ENCODE peak calls at places on chromosome 3, in five cellular contexts. One of them, this sample, is unnamed.

GRCh38 chr3:17717411-17717810 is 25.0 kb downstream of the TBC1D5 start:
- DNase-seq in mesothelial cell of epicardium: no peak
- DNase-seq in WTC11: no peak
- DNase-seq in AG09309: no peak
- DNase-seq in A549: no peak
- DNase-seq in this sample: no peak

GRCh38 chr3:171378586-171378985 is 81.6 kb downstream of the TNIK start:
- DNase-seq in mesothelial cell of epicardium: no peak
- DNase-seq in WTC11: no peak
- DNase-seq in AG09309: no peak
- DNase-seq in A549: no peak
- DNase-seq in this sample: no peak

GRCh38 chr3:187072582-187072981 is 66.7 kb downstream of the RPL39L start:
- DNase-seq in mesothelial cell of epicardium: no peak
- DNase-seq in WTC11: no peak
- DNase-seq in AG09309: no peak
- DNase-seq in A549: no peak
- DNase-seq in this sample: no peak

GRCh38 chr3:172181936-172182708 is 142.7 kb downstream of the FNDC3B start:
- DNase-seq in mesothelial cell of epicardium: no peak
- DNase-seq in WTC11: no peak
- DNase-seq in AG09309: no peak
- DNase-seq in A549: no peak
- DNase-seq in this sample: no peak

GRCh38 chr3:55461896-55462295 is 25.2 kb downstream of the WNT5A start:
- DNase-seq in mesothelial cell of epicardium: no peak
- DNase-seq in WTC11: no peak
- DNase-seq in AG09309: no peak
- DNase-seq in A549: no peak
- DNase-seq in this sample: no peak

GRCh38 chr3:23094890-23095462 is 108.2 kb upstream of the UBE2E2 start:
- DNase-seq in mesothelial cell of epicardium: no peak
- DNase-seq in WTC11: no peak
- DNase-seq in AG09309: no peak
- DNase-seq in A549: peak
- DNase-seq in this sample: no peak

GRCh38 chr3:16253601-16254000 is 11.1 kb downstream of the DPH3 start:
- DNase-seq in mesothelial cell of epicardium: no peak
- DNase-seq in WTC11: no peak
- DNase-seq in AG09309: no peak
- DNase-seq in A549: no peak
- DNase-seq in this sample: no peak

GRCh38 chr3:36212291-36212690 is 168.0 kb upstream of the STAC start:
- DNase-seq in mesothelial cell of epicardium: no peak
- DNase-seq in WTC11: no peak
- DNase-seq in AG09309: peak
- DNase-seq in A549: peak
- DNase-seq in this sample: no peak

GRCh38 chr3:140809326-140809725 is 131.5 kb downstream of the TRIM42 start:
- DNase-seq in mesothelial cell of epicardium: no peak
- DNase-seq in WTC11: no peak
- DNase-seq in AG09309: no peak
- DNase-seq in A549: no peak
- DNase-seq in this sample: no peak

GRCh38 chr3:11850003-11850402 is 3.3 kb upstream of the TAMM41 start:
- DNase-seq in mesothelial cell of epicardium: no peak
- DNase-seq in WTC11: no peak
- DNase-seq in AG09309: no peak
- DNase-seq in A549: no peak
- DNase-seq in this sample: no peak

GRCh38 chr3:11845661-11846060 is 1.0 kb downstream of the TAMM41 start:
- DNase-seq in mesothelial cell of epicardium: no peak
- DNase-seq in WTC11: no peak
- DNase-seq in AG09309: no peak
- DNase-seq in A549: no peak
- DNase-seq in this sample: no peak

GRCh38 chr3:11847035-11847394 is 330 bp upstream of the TAMM41 start:
- DNase-seq in mesothelial cell of epicardium: no peak
- DNase-seq in WTC11: no peak
- DNase-seq in AG09309: no peak
- DNase-seq in A549: no peak
- DNase-seq in this sample: no peak

GRCh38 chr3:11846281-11847034 is at the start of gene TAMM41:
- DNase-seq in mesothelial cell of epicardium: peak
- DNase-seq in WTC11: peak
- DNase-seq in AG09309: peak
- DNase-seq in A549: peak
- DNase-seq in this sample: peak

DNA sequence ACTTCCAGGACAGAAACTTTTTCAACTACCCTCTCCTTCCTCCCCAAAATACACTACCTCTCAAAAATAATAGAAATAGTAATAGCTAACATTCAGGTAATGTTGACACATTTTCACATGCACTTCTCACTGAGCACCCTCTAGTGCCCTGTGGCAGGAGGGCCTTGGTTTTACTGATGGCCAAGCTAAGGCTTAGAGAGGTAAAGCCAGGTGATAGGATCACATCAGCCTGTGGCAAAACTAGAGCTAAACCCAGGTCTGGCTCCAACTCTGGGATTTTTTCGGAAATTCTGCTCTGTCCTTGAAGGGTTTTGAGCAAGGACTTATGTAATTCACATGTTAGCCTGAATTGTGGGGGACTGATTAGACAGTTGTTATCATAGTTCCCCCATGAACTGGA is 922 bp upstream of the TAMM41 start:
- DNase-seq in mesothelial cell of epicardium: no peak
- DNase-seq in WTC11: no peak
- DNase-seq in AG09309: no peak
- DNase-seq in A549: no peak
- DNase-seq in this sample: no peak
- TF ChIP-seq CTCF in mesothelial cell of epicardium: no peak
- TF ChIP-seq CTCF in WTC11: no peak
- TF ChIP-seq CTCF in AG09309: no peak
- TF ChIP-seq CTCF in A549: no peak
- TF ChIP-seq CTCF in this sample: no peak

DNA sequence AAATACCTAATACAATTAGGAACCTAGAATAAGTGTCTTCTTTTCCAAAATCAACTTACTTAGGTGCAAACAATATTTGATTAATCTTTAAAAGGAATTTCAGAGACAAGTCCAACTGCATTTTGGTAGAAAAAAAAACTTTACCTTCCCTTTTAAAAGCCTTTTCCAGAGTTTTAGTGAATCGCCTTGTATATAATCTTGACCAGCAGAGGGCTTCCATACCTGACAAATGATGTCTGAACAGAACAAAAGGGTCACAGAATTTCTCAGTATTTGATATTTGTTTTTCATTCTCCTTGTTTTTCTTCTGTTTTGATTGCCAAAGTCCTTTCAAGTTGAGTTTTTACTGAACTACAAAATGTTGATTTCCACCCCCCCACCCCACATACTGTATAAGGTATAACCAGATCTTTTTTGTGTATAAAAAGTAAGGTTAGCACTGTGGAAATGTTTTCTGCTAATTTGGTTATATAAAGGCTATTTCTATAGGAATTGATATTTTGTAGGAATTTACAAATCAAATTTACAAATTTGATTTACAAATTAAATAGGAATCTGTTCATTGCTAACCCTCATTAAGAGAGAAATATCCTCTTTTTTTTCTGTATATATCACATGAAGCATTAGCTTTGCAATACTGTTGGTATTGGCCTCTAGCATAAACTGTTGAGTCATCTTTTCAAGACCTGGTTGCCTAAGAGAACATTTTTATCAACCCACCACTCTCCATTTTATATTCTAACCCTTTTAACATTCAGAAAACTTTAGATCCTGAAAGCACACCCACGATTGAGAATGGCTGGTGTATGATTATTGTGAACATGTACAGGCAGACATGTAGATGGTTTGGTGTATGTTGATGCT is 464.1 kb upstream of the RARB start:
- DNase-seq in mesothelial cell of epicardium: no peak
- DNase-seq in WTC11: no peak
- DNase-seq in AG09309: no peak
- DNase-seq in A549: peak
- DNase-seq in this sample: no peak
- TF ChIP-seq CTCF in mesothelial cell of epicardium: peak
- TF ChIP-seq CTCF in WTC11: peak
- TF ChIP-seq CTCF in AG09309: peak
- TF ChIP-seq CTCF in A549: peak
- TF ChIP-seq CTCF in this sample: peak

DNA sequence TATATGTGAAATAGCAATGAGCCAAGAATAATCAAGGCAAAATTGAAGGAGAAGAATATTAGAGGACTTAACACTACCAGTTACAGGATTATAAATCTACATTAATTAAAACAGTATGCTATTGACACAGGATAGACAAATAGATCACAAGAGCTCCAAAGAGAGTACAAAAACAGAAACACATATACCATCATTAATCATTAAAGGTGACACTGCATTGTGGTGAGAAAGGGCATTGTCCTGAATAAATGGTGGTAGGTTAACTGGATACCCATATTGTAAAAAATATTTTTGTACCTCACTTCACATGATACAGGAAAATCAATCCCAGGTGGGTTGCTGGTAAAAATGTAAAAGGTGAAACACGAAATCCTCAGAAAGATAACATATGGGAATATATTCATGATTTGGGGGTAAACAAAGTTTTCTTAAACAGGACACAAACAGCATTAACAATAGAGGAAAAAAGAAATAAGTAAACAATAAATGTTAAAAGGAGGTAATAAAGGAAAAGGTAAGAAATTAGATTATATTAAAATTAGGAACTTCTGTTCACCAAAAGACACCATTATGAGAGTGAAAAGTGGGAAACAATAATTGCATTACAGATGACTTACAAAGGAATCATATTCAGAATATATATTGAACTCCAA is 145.2 kb downstream of the THRB start:
- DNase-seq in mesothelial cell of epicardium: no peak
- DNase-seq in WTC11: no peak
- DNase-seq in AG09309: no peak
- DNase-seq in A549: no peak
- DNase-seq in this sample: no peak
- TF ChIP-seq CTCF in mesothelial cell of epicardium: no peak
- TF ChIP-seq CTCF in WTC11: no peak
- TF ChIP-seq CTCF in AG09309: no peak
- TF ChIP-seq CTCF in A549: no peak
- TF ChIP-seq CTCF in this sample: no peak

DNA sequence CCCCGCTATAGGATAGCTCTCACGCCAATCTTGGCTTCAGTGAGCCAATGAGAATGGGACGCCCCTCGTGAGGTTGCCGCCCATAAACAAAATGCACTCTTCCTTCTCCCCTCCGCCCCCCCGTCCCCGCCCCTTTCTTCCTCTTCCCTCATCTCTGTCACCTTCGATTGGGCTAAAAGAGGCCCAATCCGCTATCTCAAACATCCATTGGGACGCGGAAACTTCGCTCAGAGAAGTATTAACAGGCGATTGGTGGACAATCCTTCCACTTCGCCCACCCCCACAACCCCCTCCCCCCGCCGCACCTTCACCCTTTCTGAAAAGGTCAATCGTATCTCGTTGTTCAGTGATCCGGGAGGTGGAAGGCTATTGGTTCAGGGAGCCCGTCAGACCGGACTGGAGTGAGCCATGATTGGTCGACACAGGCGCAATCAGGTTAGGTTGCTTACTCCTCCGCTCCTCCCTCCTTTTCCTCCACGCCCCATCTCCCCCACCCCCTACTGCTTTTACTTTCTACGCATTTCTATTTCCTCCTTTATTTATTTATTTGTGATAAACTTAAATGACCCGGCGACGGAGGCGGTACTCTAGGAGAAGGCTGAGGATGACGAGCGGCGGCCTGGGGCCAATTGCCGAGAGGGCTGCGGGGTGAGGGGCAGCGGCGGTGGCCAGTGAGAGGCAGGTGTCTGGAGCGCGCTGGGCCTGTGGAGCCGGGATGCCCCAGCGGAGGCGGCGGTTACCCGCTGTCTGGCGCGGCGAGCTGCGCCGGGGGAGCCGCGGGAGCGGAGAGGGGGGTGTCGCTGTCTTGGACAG is 447 bp upstream of the ZBTB20 start:
- DNase-seq in mesothelial cell of epicardium: peak
- DNase-seq in WTC11: peak
- DNase-seq in AG09309: peak
- DNase-seq in A549: peak
- DNase-seq in this sample: peak
- TF ChIP-seq CTCF in mesothelial cell of epicardium: no peak
- TF ChIP-seq CTCF in WTC11: no peak
- TF ChIP-seq CTCF in AG09309: no peak
- TF ChIP-seq CTCF in A549: no peak
- TF ChIP-seq CTCF in this sample: peak

GRCh38 chr3:131053021-131053420 is 26.3 kb downstream of the NEK11 start:
- DNase-seq in mesothelial cell of epicardium: no peak
- DNase-seq in WTC11: no peak
- DNase-seq in AG09309: no peak
- DNase-seq in A549: no peak
- DNase-seq in this sample: no peak
- TF ChIP-seq CTCF in mesothelial cell of epicardium: no peak
- TF ChIP-seq CTCF in WTC11: no peak
- TF ChIP-seq CTCF in AG09309: peak
- TF ChIP-seq CTCF in A549: peak
- TF ChIP-seq CTCF in this sample: peak

GRCh38 chr3:58019343-58019742 is 11.1 kb downstream of the FLNB start:
- DNase-seq in mesothelial cell of epicardium: no peak
- DNase-seq in WTC11: no peak
- DNase-seq in AG09309: no peak
- DNase-seq in A549: no peak
- DNase-seq in this sample: no peak

GRCh38 chr3:58020740-58021071 is 12.5 kb downstream of the FLNB start:
- DNase-seq in mesothelial cell of epicardium: no peak
- DNase-seq in WTC11: no peak
- DNase-seq in AG09309: no peak
- DNase-seq in A549: no peak
- DNase-seq in this sample: no peak

GRCh38 chr3:58022490-58022889 is 14.3 kb downstream of the FLNB start:
- DNase-seq in mesothelial cell of epicardium: no peak
- DNase-seq in WTC11: no peak
- DNase-seq in AG09309: no peak
- DNase-seq in A549: no peak
- DNase-seq in this sample: no peak

GRCh38 chr3:58021962-58022361 is 13.7 kb downstream of the FLNB start:
- DNase-seq in mesothelial cell of epicardium: no peak
- DNase-seq in WTC11: no peak
- DNase-seq in AG09309: no peak
- DNase-seq in A549: no peak
- DNase-seq in this sample: no peak

GRCh38 chr3:58021072-58021959 is 13.1 kb downstream of the FLNB start:
- DNase-seq in mesothelial cell of epicardium: no peak
- DNase-seq in WTC11: peak
- DNase-seq in AG09309: no peak
- DNase-seq in A549: no peak
- DNase-seq in this sample: no peak
- TF ChIP-seq CTCF in mesothelial cell of epicardium: no peak
- TF ChIP-seq CTCF in WTC11: no peak
- TF ChIP-seq CTCF in AG09309: no peak
- TF ChIP-seq CTCF in A549: no peak
- TF ChIP-seq CTCF in this sample: no peak

GRCh38 chr3:129435367-129435766 is 4.4 kb downstream of the MBD4 start:
- DNase-seq in mesothelial cell of epicardium: no peak
- DNase-seq in WTC11: no peak
- DNase-seq in AG09309: no peak
- DNase-seq in A549: no peak
- DNase-seq in this sample: no peak
- TF ChIP-seq CTCF in mesothelial cell of epicardium: no peak
- TF ChIP-seq CTCF in WTC11: no peak
- TF ChIP-seq CTCF in AG09309: no peak
- TF ChIP-seq CTCF in A549: no peak
- TF ChIP-seq CTCF in this sample: no peak

This sample was measured in neural crest cell.